ENCODE peak calls at places on chromosome 10, in five cellular contexts. One of them, this sample, is unnamed.

GRCh38 chr10:29713450-29713849 is 78.7 kb upstream of the SVIL start:
- DNase-seq in activated CD4-positive, alpha-beta T cell treated with anti-CD3 and anti-CD28 coated beads, Interleukin-2, amount 50 U/mL, for 1 hour: no peak
- DNase-seq in astrocyte of the cerebellum: no peak
- DNase-seq in left lobe of liver: no peak
- DNase-seq in amygdala: no peak
- DNase-seq in this sample: no peak

GRCh38 chr10:58394471-58394870 is 9.3 kb downstream of the TFAM start:
- DNase-seq in astrocyte of the cerebellum: no peak
- DNase-seq in activated CD4-positive, alpha-beta T cell treated with anti-CD3 and anti-CD28 coated beads, Interleukin-2, amount 50 U/mL, for 1 hour: no peak
- DNase-seq in amygdala: no peak
- DNase-seq in left lobe of liver: no peak
- DNase-seq in this sample: no peak

GRCh38 chr10:25177093-25177753 is 2.4 kb downstream of the GPR158 start:
- DNase-seq in left lobe of liver: no peak
- DNase-seq in astrocyte of the cerebellum: no peak
- DNase-seq in amygdala: no peak
- DNase-seq in activated CD4-positive, alpha-beta T cell treated with anti-CD3 and anti-CD28 coated beads, Interleukin-2, amount 50 U/mL, for 1 hour: no peak
- DNase-seq in this sample: no peak

GRCh38 chr10:98478430-98479222 is 31.9 kb upstream of the HPS1 start:
- DNase-seq in activated CD4-positive, alpha-beta T cell treated with anti-CD3 and anti-CD28 coated beads, Interleukin-2, amount 50 U/mL, for 1 hour: no peak
- DNase-seq in left lobe of liver: no peak
- DNase-seq in astrocyte of the cerebellum: no peak
- DNase-seq in amygdala: no peak
- DNase-seq in this sample: no peak

GRCh38 chr10:31698169-31698890 is 230.3 kb downstream of the ARHGAP12 start:
- DNase-seq in left lobe of liver: no peak
- DNase-seq in amygdala: no peak
- DNase-seq in astrocyte of the cerebellum: peak; percentile 42
- DNase-seq in activated CD4-positive, alpha-beta T cell treated with anti-CD3 and anti-CD28 coated beads, Interleukin-2, amount 50 U/mL, for 1 hour: no peak
- DNase-seq in this sample: no peak

GRCh38 chr10:50623299-50624153 is at the start of gene SGMS1:
- DNase-seq in amygdala: peak; percentile 87
- DNase-seq in astrocyte of the cerebellum: peak; percentile 75
- DNase-seq in activated CD4-positive, alpha-beta T cell treated with anti-CD3 and anti-CD28 coated beads, Interleukin-2, amount 50 U/mL, for 1 hour: peak; percentile 74
- DNase-seq in left lobe of liver: peak; percentile 90
- DNase-seq in this sample: peak; percentile 88

GRCh38 chr10:72312865-72313391 is 39.2 kb downstream of the DDIT4 start:
- DNase-seq in amygdala: no peak
- DNase-seq in left lobe of liver: no peak
- DNase-seq in activated CD4-positive, alpha-beta T cell treated with anti-CD3 and anti-CD28 coated beads, Interleukin-2, amount 50 U/mL, for 1 hour: no peak
- DNase-seq in astrocyte of the cerebellum: no peak
- DNase-seq in this sample: no peak

GRCh38 chr10:22699976-22700375 is 14.4 kb downstream of the PIP4K2A start:
- DNase-seq in activated CD4-positive, alpha-beta T cell treated with anti-CD3 and anti-CD28 coated beads, Interleukin-2, amount 50 U/mL, for 1 hour: no peak
- DNase-seq in amygdala: no peak
- DNase-seq in left lobe of liver: no peak
- DNase-seq in astrocyte of the cerebellum: no peak
- DNase-seq in this sample: no peak

GRCh38 chr10:102382871-102383270 is 12.6 kb upstream of the NFKB2 start:
- DNase-seq in activated CD4-positive, alpha-beta T cell treated with anti-CD3 and anti-CD28 coated beads, Interleukin-2, amount 50 U/mL, for 1 hour: no peak
- DNase-seq in astrocyte of the cerebellum: no peak
- DNase-seq in left lobe of liver: no peak
- DNase-seq in amygdala: no peak
- DNase-seq in this sample: no peak

GRCh38 chr10:27391325-27391724 is 112.8 kb upstream of the RAB18 start:
- DNase-seq in activated CD4-positive, alpha-beta T cell treated with anti-CD3 and anti-CD28 coated beads, Interleukin-2, amount 50 U/mL, for 1 hour: no peak
- DNase-seq in left lobe of liver: no peak
- DNase-seq in astrocyte of the cerebellum: no peak
- DNase-seq in amygdala: no peak
- DNase-seq in this sample: no peak

GRCh38 chr10:43305881-43306280 is 39.0 kb upstream of the RASGEF1A start:
- DNase-seq in activated CD4-positive, alpha-beta T cell treated with anti-CD3 and anti-CD28 coated beads, Interleukin-2, amount 50 U/mL, for 1 hour: no peak
- DNase-seq in left lobe of liver: no peak
- DNase-seq in amygdala: no peak
- DNase-seq in astrocyte of the cerebellum: no peak
- DNase-seq in this sample: no peak

GRCh38 chr10:98308602-98309365 is 40.8 kb upstream of the LOXL4 start:
- DNase-seq in left lobe of liver: no peak
- DNase-seq in astrocyte of the cerebellum: no peak
- DNase-seq in activated CD4-positive, alpha-beta T cell treated with anti-CD3 and anti-CD28 coated beads, Interleukin-2, amount 50 U/mL, for 1 hour: no peak
- DNase-seq in amygdala: no peak
- DNase-seq in this sample: no peak

GRCh38 chr10:100810091-100810834 is 64.9 kb downstream of the PAX2 start:
- DNase-seq in left lobe of liver: no peak
- DNase-seq in amygdala: no peak
- DNase-seq in astrocyte of the cerebellum: no peak
- DNase-seq in activated CD4-positive, alpha-beta T cell treated with anti-CD3 and anti-CD28 coated beads, Interleukin-2, amount 50 U/mL, for 1 hour: no peak
- DNase-seq in this sample: no peak

GRCh38 chr10:48364659-48365405 is 58.4 kb downstream of the MAPK8 start:
- DNase-seq in astrocyte of the cerebellum: peak; percentile 59
- DNase-seq in amygdala: no peak
- DNase-seq in left lobe of liver: no peak
- DNase-seq in activated CD4-positive, alpha-beta T cell treated with anti-CD3 and anti-CD28 coated beads, Interleukin-2, amount 50 U/mL, for 1 hour: no peak
- DNase-seq in this sample: no peak